ENCODE peak calls at places on chromosomes 16 and 17, in five cellular contexts. I is sigmoid colon; D is NCI-H1417; C is GM10248; Z is activated gamma-delta T cell treated with anti-CD3 and anti-CD28 coated beads, Interleukin-2, amount 50 U/mL, for 16 hours. B is an unnamed sample.

GRCh38 chr16:10040136-10041080 is 141.8 kb downstream of the GRIN2A start:
- DNase-seq in I (no peak), D (no peak), C (no peak), Z (no peak), B (no peak)

GRCh38 chr16:11972128-11972527 is 4.4 kb upstream of the SNX29 start:
- DNase-seq in I (no peak), D (no peak), C (no peak), Z (no peak), B (no peak)

GRCh38 chr16:48592839-48593429 is 17.0 kb downstream of the N4BP1 start:
- DNase-seq in I (no peak), D (no peak), C (no peak), Z (no peak), B (no peak)

GRCh38 chr17:51056813-51057510 is 63.7 kb downstream of the SPAG9 start:
- DNase-seq in I (no peak), D (peak; percentile 4), C (peak; percentile 49), Z (no peak), B (peak; percentile 22)

GRCh38 chr17:82753201-82753464 is 1.3 kb downstream of the TBCD start:
- DNase-seq in I (no peak), D (no peak), C (no peak), Z (no peak), B (no peak)

GRCh38 chr17:73901661-73902415 is 257.6 kb upstream of the SDK2 start:
- DNase-seq in I (no peak), D (peak; percentile 42), C (no peak), Z (no peak), B (no peak)

GRCh38 chr17:57035971-57036481 is 49.0 kb upstream of the AKAP1 start:
- DNase-seq in I (no peak), D (peak; percentile 99), C (no peak), Z (no peak), B (no peak)

GRCh38 chr16:23949630-23950290 is 114.0 kb downstream of the PRKCB start:
- DNase-seq in I (no peak), D (no peak), C (peak; percentile 36), Z (peak; percentile 50), B (peak; percentile 69)

GRCh38 chr16:22195695-22196558 is 10.2 kb upstream of the EEF2K start:
- DNase-seq in I (peak; percentile 95), D (peak; percentile 85), C (peak; percentile 74), Z (peak; percentile 82), B (peak; percentile 87)

GRCh38 chr17:50265212-50265611 is 9.1 kb upstream of the TMEM92 start:
- DNase-seq in I (peak; percentile 69), D (no peak), C (no peak), Z (no peak), B (no peak)

GRCh38 chr16:84220851-84221250 is 19.0 kb downstream of the KCNG4 start:
- DNase-seq in I (no peak), D (no peak), C (no peak), Z (no peak), B (no peak)

GRCh38 chr17:42629420-42630009 is 20.0 kb downstream of the TUBG1 start:
- DNase-seq in I (no peak), D (no peak), C (no peak), Z (no peak), B (no peak)

GRCh38 chr17:20267459-20267842 is 199.9 kb downstream of the LGALS9B start:
- DNase-seq in I (no peak), D (no peak), C (no peak), Z (no peak), B (no peak)

B was measured in GM06990.